ENCODE peak calls at places on chromosomes 16 and 17, in seven cellular contexts. S, V, H, F, C, Z and W are unnamed samples.

GRCh38 chr17:50170662-50171370 is 5.0 kb downstream of the SGCA start:
- DNase-seq in S (no peak), V (no peak), H (no peak), F (no peak), C (no peak), Z (no peak), W (no peak)

GRCh38 chr17:74842599-74843351 is 16.9 kb downstream of the GRIN2C start:
- DNase-seq in S (peak; percentile 59), V (peak; percentile 34), H (peak; percentile 68), F (no peak), C (no peak), Z (peak; percentile 69), W (no peak)

GRCh38 chr16:1918312-1918889 is at the start of gene HS3ST6:
- DNase-seq in S (peak; percentile 32), V (no peak), H (no peak), F (no peak), C (no peak), Z (no peak), W (no peak)

GRCh38 chr16:51971184-51971583 is 575.8 kb downstream of the TOX3 start:
- DNase-seq in S (peak; percentile 15), V (peak; percentile 34), H (no peak), F (no peak), C (no peak), Z (peak; percentile 29), W (no peak)

GRCh38 chr17:8479431-8479947 is 43.8 kb downstream of the NDEL1 start:
- DNase-seq in S (no peak), V (peak; percentile 62), H (no peak), F (no peak), C (no peak), Z (peak; percentile 87), W (no peak)

GRCh38 chr16:8847623-8848022 is 21.2 kb downstream of the CARHSP1 start:
- DNase-seq in S (no peak), V (no peak), H (no peak), F (no peak), C (no peak), Z (no peak), W (no peak)

GRCh38 chr17:68053237-68054030 is 17.9 kb downstream of the KPNA2 start:
- DNase-seq in S (no peak), V (peak; percentile 35), H (no peak), F (no peak), C (no peak), Z (peak; percentile 85), W (no peak)

GRCh38 chr16:62035115-62036092 is 834 bp downstream of the CDH8 start:
- DNase-seq in S (peak; percentile 46), V (no peak), H (no peak), F (no peak), C (no peak), Z (no peak), W (no peak)

GRCh38 chr16:49884033-49884707 is 28.3 kb upstream of the ZNF423 start:
- DNase-seq in S (no peak), V (no peak), H (peak; percentile 61), F (no peak), C (no peak), Z (no peak), W (no peak)

GRCh38 chr17:69331746-69332145 is 4.8 kb upstream of the ABCA5 start:
- DNase-seq in S (no peak), V (no peak), H (no peak), F (no peak), C (no peak), Z (no peak), W (no peak)

GRCh38 chr17:43018008-43018853 is 4.0 kb downstream of the VAT1 start:
- DNase-seq in S (peak; percentile 40), V (no peak), H (no peak), F (no peak), C (no peak), Z (no peak), W (no peak)

GRCh38 chr17:22233382-22233781 is 541.1 kb downstream of the KCNJ18 start:
- DNase-seq in S (no peak), V (no peak), H (no peak), F (no peak), C (no peak), Z (no peak), W (no peak)

GRCh38 chr17:42192189-42193126 is 1.8 kb downstream of the GHDC start:
- DNase-seq in S (no peak), V (no peak), H (no peak), F (no peak), C (no peak), Z (no peak), W (no peak)

GRCh38 chr16:57304169-57305061 is 19.9 kb upstream of the PLLP start:
- DNase-seq in S (no peak), V (no peak), H (peak; percentile 72), F (no peak), C (no peak), Z (peak; percentile 83), W (no peak)

GRCh38 chr17:73074515-73074914 is 18.0 kb downstream of the SLC39A11 start:
- DNase-seq in S (no peak), V (no peak), H (no peak), F (no peak), C (no peak), Z (no peak), W (no peak)

GRCh38 chr16:23408242-23409201 is 44.5 kb downstream of the COG7 start:
- DNase-seq in S (no peak), V (peak; percentile 76), H (peak; percentile 64), F (no peak), C (no peak), Z (peak; percentile 74), W (no peak)

GRCh38 chr17:79469646-79470045 is 141.2 kb downstream of the RBFOX3 start:
- DNase-seq in S (no peak), V (no peak), H (no peak), F (no peak), C (no peak), Z (no peak), W (no peak)

GRCh38 chr17:76492989-76493501 is 8.2 kb downstream of the RHBDF2 start:
- DNase-seq in S (no peak), V (peak; percentile 72), H (peak; percentile 79), F (peak; percentile 63), C (no peak), Z (peak; percentile 87), W (no peak)

GRCh38 chr17:43524945-43525575 is 21.1 kb downstream of the ETV4 start:
- DNase-seq in S (no peak), V (no peak), H (no peak), F (no peak), C (no peak), Z (peak; percentile 47), W (no peak)

GRCh38 chr16:84495506-84495905 is 9.0 kb downstream of the MEAK7 start:
- DNase-seq in S (no peak), V (no peak), H (no peak), F (peak; percentile 5), C (no peak), Z (no peak), W (no peak)

GRCh38 chr17:40063034-40063765 is 435 bp downstream of the THRA start:
- DNase-seq in S (peak; percentile 49), V (no peak), H (peak; percentile 55), F (peak; percentile 58), C (no peak), Z (peak; percentile 40), W (peak; percentile 23)

GRCh38 chr16:81612351-81613170 is 166.5 kb upstream of the PLCG2 start:
- DNase-seq in S (no peak), V (no peak), H (no peak), F (no peak), C (no peak), Z (peak; percentile 89), W (no peak)

GRCh38 chr17:77096570-77097214 is 44.1 kb upstream of the SEC14L1 start:
- DNase-seq in S (no peak), V (peak; percentile 52), H (no peak), F (no peak), C (no peak), Z (peak; percentile 84), W (no peak)

GRCh38 chr16:87216148-87216823 is 100.9 kb downstream of the C16orf95 start:
- DNase-seq in S (no peak), V (no peak), H (no peak), F (no peak), C (no peak), Z (no peak), W (no peak)

GRCh38 chr16:88782454-88783390 is 2.3 kb downstream of the PIEZO1 start:
- DNase-seq in S (no peak), V (peak; percentile 79), H (no peak), F (peak; percentile 84), C (peak; percentile 27), Z (no peak), W (peak; percentile 57)

GRCh38 chr16:63880948-63881347 is 1240.9 kb downstream of the CDH11 start:
- DNase-seq in S (no peak), V (no peak), H (no peak), F (no peak), C (no peak), Z (no peak), W (no peak)

GRCh38 chr17:40348136-40348504 is 16.4 kb downstream of the GJD3 start:
- DNase-seq in S (no peak), V (no peak), H (no peak), F (no peak), C (no peak), Z (no peak), W (no peak)

GRCh38 chr16:50635505-50636392 is 45.4 kb downstream of the SNX20 start:
- DNase-seq in S (no peak), V (no peak), H (no peak), F (peak; percentile 52), C (no peak), Z (no peak), W (no peak)

GRCh38 chr17:27324940-27325339 is 31.0 kb downstream of the WSB1 start:
- DNase-seq in S (no peak), V (no peak), H (no peak), F (no peak), C (no peak), Z (no peak), W (no peak)

GRCh38 chr17:49746791-49747490 is 17.0 kb downstream of the FAM117A start:
- DNase-seq in S (no peak), V (no peak), H (peak; percentile 57), F (peak; percentile 31), C (peak; percentile 18), Z (no peak), W (no peak)

GRCh38 chr17:73553311-73553710 is 90.9 kb downstream of the SDK2 start:
- DNase-seq in S (no peak), V (no peak), H (no peak), F (no peak), C (no peak), Z (no peak), W (no peak)

GRCh38 chr17:3692346-3692745 is 3.6 kb downstream of the P2RX5 start:
- DNase-seq in S (no peak), V (no peak), H (no peak), F (no peak), C (no peak), Z (no peak), W (no peak)

GRCh38 chr17:7476474-7476873 is 3.0 kb downstream of the ZBTB4 start:
- DNase-seq in S (no peak), V (peak; percentile 57), H (no peak), F (no peak), C (no peak), Z (peak; percentile 46), W (no peak)

GRCh38 chr17:38663125-38663751 is 11.5 kb downstream of the EPOP start:
- DNase-seq in S (peak; percentile 79), V (peak; percentile 63), H (peak; percentile 72), F (peak; percentile 65), C (peak; percentile 19), Z (peak; percentile 50), W (no peak)